ENCODE peak calls at places on chromosomes 1 and 21, in nine cellular contexts. One of them, this sample, is unnamed.

GRCh38 chr1:59007820-59008598 is 224.2 kb upstream of the JUN start:
- DNase-seq in AG04450: no peak
- DNase-seq in left ventricle myocardium inferior: no peak
- DNase-seq in fibroblast of pulmonary artery: peak; percentile 39
- DNase-seq in fibroblast of mammary gland: no peak
- DNase-seq in heart left ventricle: no peak
- DNase-seq in mesothelial cell of epicardium: peak; percentile 16
- DNase-seq in CD8-positive, alpha-beta T cell: peak; percentile 44
- DNase-seq in tibial artery: no peak
- DNase-seq in this sample: peak; percentile 25

GRCh38 chr21:26753822-26754221 is 91.4 kb downstream of the ADAMTS1 start:
- DNase-seq in fibroblast of pulmonary artery: no peak
- DNase-seq in heart left ventricle: no peak
- DNase-seq in AG04450: no peak
- DNase-seq in tibial artery: no peak
- DNase-seq in mesothelial cell of epicardium: no peak
- DNase-seq in fibroblast of mammary gland: no peak
- DNase-seq in CD8-positive, alpha-beta T cell: no peak
- DNase-seq in left ventricle myocardium inferior: no peak
- DNase-seq in this sample: no peak

GRCh38 chr1:228088586-228089498 is 6.3 kb downstream of the ARF1 start:
- DNase-seq in CD8-positive, alpha-beta T cell: no peak
- DNase-seq in fibroblast of pulmonary artery: peak; percentile 46
- DNase-seq in left ventricle myocardium inferior: peak; percentile 19
- DNase-seq in fibroblast of mammary gland: no peak
- DNase-seq in heart left ventricle: no peak
- DNase-seq in AG04450: no peak
- DNase-seq in tibial artery: peak; percentile 57
- DNase-seq in mesothelial cell of epicardium: no peak
- DNase-seq in this sample: no peak

GRCh38 chr1:26378088-26378878 is 5.7 kb upstream of the ZNF683 start:
- DNase-seq in fibroblast of pulmonary artery: peak; percentile 96
- DNase-seq in mesothelial cell of epicardium: no peak
- DNase-seq in heart left ventricle: no peak
- DNase-seq in AG04450: peak; percentile 92
- DNase-seq in CD8-positive, alpha-beta T cell: peak; percentile 90
- DNase-seq in tibial artery: no peak
- DNase-seq in left ventricle myocardium inferior: no peak
- DNase-seq in fibroblast of mammary gland: peak; percentile 98
- DNase-seq in this sample: peak; percentile 85

GRCh38 chr1:161115132-161115711 is 2.6 kb downstream of the PFDN2 start:
- DNase-seq in CD8-positive, alpha-beta T cell: no peak
- DNase-seq in mesothelial cell of epicardium: no peak
- DNase-seq in left ventricle myocardium inferior: no peak
- DNase-seq in heart left ventricle: no peak
- DNase-seq in tibial artery: no peak
- DNase-seq in AG04450: peak; percentile 67
- DNase-seq in fibroblast of mammary gland: peak; percentile 97
- DNase-seq in fibroblast of pulmonary artery: peak; percentile 92
- DNase-seq in this sample: no peak

GRCh38 chr1:223129229-223129851 is 13.7 kb downstream of the TLR5 start:
- DNase-seq in AG04450: no peak
- DNase-seq in fibroblast of mammary gland: peak; percentile 35
- DNase-seq in CD8-positive, alpha-beta T cell: peak; percentile 80
- DNase-seq in left ventricle myocardium inferior: peak; percentile 80
- DNase-seq in fibroblast of pulmonary artery: peak; percentile 54
- DNase-seq in tibial artery: peak; percentile 79
- DNase-seq in mesothelial cell of epicardium: peak; percentile 86
- DNase-seq in heart left ventricle: peak; percentile 76
- DNase-seq in this sample: peak; percentile 80

GRCh38 chr1:84871181-84871580 is 21.8 kb downstream of the LPAR3 start:
- DNase-seq in fibroblast of mammary gland: no peak
- DNase-seq in left ventricle myocardium inferior: no peak
- DNase-seq in AG04450: no peak
- DNase-seq in heart left ventricle: no peak
- DNase-seq in CD8-positive, alpha-beta T cell: no peak
- DNase-seq in fibroblast of pulmonary artery: no peak
- DNase-seq in tibial artery: no peak
- DNase-seq in mesothelial cell of epicardium: no peak
- DNase-seq in this sample: no peak

GRCh38 chr1:214386333-214386732 is 105.4 kb downstream of the SMYD2 start:
- DNase-seq in left ventricle myocardium inferior: no peak
- DNase-seq in CD8-positive, alpha-beta T cell: no peak
- DNase-seq in tibial artery: no peak
- DNase-seq in fibroblast of pulmonary artery: no peak
- DNase-seq in AG04450: no peak
- DNase-seq in mesothelial cell of epicardium: no peak
- DNase-seq in fibroblast of mammary gland: no peak
- DNase-seq in heart left ventricle: no peak
- DNase-seq in this sample: no peak

GRCh38 chr1:243271990-243272389 is 16.1 kb downstream of the SDCCAG8 start:
- DNase-seq in CD8-positive, alpha-beta T cell: no peak
- DNase-seq in mesothelial cell of epicardium: no peak
- DNase-seq in fibroblast of mammary gland: no peak
- DNase-seq in heart left ventricle: no peak
- DNase-seq in left ventricle myocardium inferior: no peak
- DNase-seq in tibial artery: no peak
- DNase-seq in AG04450: no peak
- DNase-seq in fibroblast of pulmonary artery: peak; percentile 20
- DNase-seq in this sample: no peak

GRCh38 chr21:36282568-36283230 is 37.3 kb upstream of the MORC3 start:
- DNase-seq in tibial artery: no peak
- DNase-seq in fibroblast of mammary gland: peak; percentile 28
- DNase-seq in fibroblast of pulmonary artery: no peak
- DNase-seq in mesothelial cell of epicardium: no peak
- DNase-seq in CD8-positive, alpha-beta T cell: no peak
- DNase-seq in heart left ventricle: no peak
- DNase-seq in left ventricle myocardium inferior: no peak
- DNase-seq in AG04450: no peak
- DNase-seq in this sample: no peak

GRCh38 chr21:26115346-26115745 is 55.2 kb downstream of the APP start:
- DNase-seq in tibial artery: no peak
- DNase-seq in CD8-positive, alpha-beta T cell: no peak
- DNase-seq in fibroblast of mammary gland: no peak
- DNase-seq in left ventricle myocardium inferior: no peak
- DNase-seq in heart left ventricle: peak; percentile 35
- DNase-seq in fibroblast of pulmonary artery: peak; percentile 70
- DNase-seq in mesothelial cell of epicardium: no peak
- DNase-seq in AG04450: no peak
- DNase-seq in this sample: no peak

GRCh38 chr1:178134061-178134460 is 40.2 kb downstream of the RASAL2 start:
- DNase-seq in mesothelial cell of epicardium: no peak
- DNase-seq in fibroblast of pulmonary artery: peak; percentile 96
- DNase-seq in tibial artery: no peak
- DNase-seq in fibroblast of mammary gland: peak; percentile 97
- DNase-seq in CD8-positive, alpha-beta T cell: no peak
- DNase-seq in left ventricle myocardium inferior: no peak
- DNase-seq in heart left ventricle: peak; percentile 36
- DNase-seq in AG04450: peak; percentile 13
- DNase-seq in this sample: no peak

GRCh38 chr1:66000033-66000637 is 207.4 kb downstream of the PDE4B start:
- DNase-seq in CD8-positive, alpha-beta T cell: no peak
- DNase-seq in heart left ventricle: no peak
- DNase-seq in fibroblast of mammary gland: peak; percentile 12
- DNase-seq in left ventricle myocardium inferior: no peak
- DNase-seq in mesothelial cell of epicardium: no peak
- DNase-seq in tibial artery: no peak
- DNase-seq in fibroblast of pulmonary artery: no peak
- DNase-seq in AG04450: no peak
- DNase-seq in this sample: no peak

GRCh38 chr1:98903261-98903660 is 101.4 kb downstream of the PLPPR5 start:
- DNase-seq in mesothelial cell of epicardium: no peak
- DNase-seq in AG04450: peak; percentile 27
- DNase-seq in CD8-positive, alpha-beta T cell: no peak
- DNase-seq in fibroblast of pulmonary artery: peak; percentile 92
- DNase-seq in left ventricle myocardium inferior: no peak
- DNase-seq in fibroblast of mammary gland: peak; percentile 90
- DNase-seq in tibial artery: no peak
- DNase-seq in heart left ventricle: no peak
- DNase-seq in this sample: no peak

DNA sequence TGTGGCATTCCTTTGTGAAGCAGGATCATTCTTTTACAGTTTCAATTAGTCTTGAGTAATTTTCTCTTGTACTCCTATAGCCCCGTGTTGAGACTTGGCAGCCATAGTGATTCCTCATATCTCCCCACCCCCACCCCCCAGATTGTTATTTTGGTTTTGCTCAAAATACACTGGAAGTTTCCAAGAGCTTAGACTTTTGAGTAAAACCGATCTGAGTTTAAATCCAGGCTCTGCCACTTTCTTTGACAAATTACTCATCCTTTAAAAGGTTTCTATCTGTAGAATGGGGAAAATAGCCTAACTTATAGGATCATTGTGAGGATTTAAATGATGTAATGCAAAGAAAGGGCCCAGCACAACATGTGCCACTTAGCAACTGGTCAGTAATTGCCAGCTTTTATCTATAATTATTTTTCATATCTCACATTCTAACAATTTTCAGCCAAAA is 53.1 kb upstream of the RC3H1 start:
- DNase-seq in heart left ventricle: no peak
- DNase-seq in tibial artery: no peak
- DNase-seq in fibroblast of pulmonary artery: no peak
- DNase-seq in AG04450: no peak
- DNase-seq in CD8-positive, alpha-beta T cell: no peak
- DNase-seq in left ventricle myocardium inferior: no peak
- DNase-seq in mesothelial cell of epicardium: no peak
- DNase-seq in fibroblast of mammary gland: no peak
- DNase-seq in this sample: no peak
- TF ChIP-seq CTCF in heart left ventricle: no peak
- TF ChIP-seq CTCF in tibial artery: no peak
- TF ChIP-seq CTCF in fibroblast of pulmonary artery: no peak
- TF ChIP-seq CTCF in AG04450: no peak
- TF ChIP-seq CTCF in CD8-positive, alpha-beta T cell: no peak
- TF ChIP-seq CTCF in left ventricle myocardium inferior: no peak
- TF ChIP-seq CTCF in mesothelial cell of epicardium: no peak
- TF ChIP-seq CTCF in fibroblast of mammary gland: no peak
- TF ChIP-seq CTCF in this sample: no peak

GRCh38 chr1:147496044-147496443 is 45.3 kb upstream of the BCL9 start:
- DNase-seq in fibroblast of pulmonary artery: no peak
- DNase-seq in AG04450: no peak
- DNase-seq in left ventricle myocardium inferior: no peak
- DNase-seq in mesothelial cell of epicardium: no peak
- DNase-seq in tibial artery: no peak
- DNase-seq in CD8-positive, alpha-beta T cell: no peak
- DNase-seq in heart left ventricle: no peak
- DNase-seq in fibroblast of mammary gland: no peak
- DNase-seq in this sample: no peak

GRCh38 chr1:147493349-147493748 is 48.0 kb upstream of the BCL9 start:
- DNase-seq in heart left ventricle: no peak
- DNase-seq in CD8-positive, alpha-beta T cell: no peak
- DNase-seq in fibroblast of mammary gland: no peak
- DNase-seq in fibroblast of pulmonary artery: no peak
- DNase-seq in left ventricle myocardium inferior: no peak
- DNase-seq in mesothelial cell of epicardium: no peak
- DNase-seq in AG04450: no peak
- DNase-seq in tibial artery: no peak
- DNase-seq in this sample: no peak

GRCh38 chr1:147494998-147495580 is 46.2 kb upstream of the BCL9 start:
- DNase-seq in tibial artery: peak; percentile 84
- DNase-seq in fibroblast of mammary gland: peak; percentile 78
- DNase-seq in mesothelial cell of epicardium: peak; percentile 67
- DNase-seq in left ventricle myocardium inferior: peak; percentile 56
- DNase-seq in heart left ventricle: peak; percentile 75
- DNase-seq in AG04450: peak; percentile 43
- DNase-seq in CD8-positive, alpha-beta T cell: peak; percentile 74
- DNase-seq in fibroblast of pulmonary artery: peak; percentile 86
- DNase-seq in this sample: peak; percentile 65

GRCh38 chr1:147497826-147498225 is 43.5 kb upstream of the BCL9 start:
- DNase-seq in fibroblast of mammary gland: no peak
- DNase-seq in tibial artery: no peak
- DNase-seq in mesothelial cell of epicardium: no peak
- DNase-seq in CD8-positive, alpha-beta T cell: no peak
- DNase-seq in left ventricle myocardium inferior: no peak
- DNase-seq in fibroblast of pulmonary artery: no peak
- DNase-seq in AG04450: no peak
- DNase-seq in heart left ventricle: no peak
- DNase-seq in this sample: no peak

DNA sequence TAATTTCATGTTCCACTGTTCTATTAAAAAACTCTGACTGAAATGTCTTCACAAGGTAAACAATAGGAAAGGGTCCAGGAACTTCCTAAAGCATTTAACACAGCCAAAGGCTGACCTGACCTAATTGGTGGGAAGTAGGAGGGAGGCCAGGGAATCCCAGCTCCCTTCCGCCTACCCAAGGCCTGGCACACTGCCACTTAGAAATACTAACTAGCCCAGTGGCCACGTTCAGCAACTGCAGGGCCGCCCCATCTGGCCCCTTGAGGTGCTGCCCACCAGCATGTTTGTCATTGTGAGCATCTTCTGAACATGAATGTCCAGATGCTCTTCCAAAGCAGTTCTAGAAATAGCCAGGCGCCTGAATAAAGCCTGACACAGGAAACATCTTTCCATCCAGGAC is 44.7 kb upstream of the BCL9 start:
- DNase-seq in heart left ventricle: peak; percentile 58
- DNase-seq in fibroblast of pulmonary artery: peak; percentile 68
- DNase-seq in mesothelial cell of epicardium: no peak
- DNase-seq in tibial artery: no peak
- DNase-seq in fibroblast of mammary gland: peak; percentile 56
- DNase-seq in AG04450: peak; percentile 4
- DNase-seq in CD8-positive, alpha-beta T cell: no peak
- DNase-seq in left ventricle myocardium inferior: peak; percentile 33
- DNase-seq in this sample: no peak
- TF ChIP-seq CTCF in heart left ventricle: peak; percentile 54
- TF ChIP-seq CTCF in fibroblast of pulmonary artery: peak; percentile 48
- TF ChIP-seq CTCF in mesothelial cell of epicardium: peak; percentile 15
- TF ChIP-seq CTCF in tibial artery: peak; percentile 20
- TF ChIP-seq CTCF in fibroblast of mammary gland: peak; percentile 44
- TF ChIP-seq CTCF in AG04450: peak; percentile 52
- TF ChIP-seq CTCF in CD8-positive, alpha-beta T cell: no peak
- TF ChIP-seq CTCF in left ventricle myocardium inferior: peak; percentile 64
- TF ChIP-seq CTCF in this sample: no peak

DNA sequence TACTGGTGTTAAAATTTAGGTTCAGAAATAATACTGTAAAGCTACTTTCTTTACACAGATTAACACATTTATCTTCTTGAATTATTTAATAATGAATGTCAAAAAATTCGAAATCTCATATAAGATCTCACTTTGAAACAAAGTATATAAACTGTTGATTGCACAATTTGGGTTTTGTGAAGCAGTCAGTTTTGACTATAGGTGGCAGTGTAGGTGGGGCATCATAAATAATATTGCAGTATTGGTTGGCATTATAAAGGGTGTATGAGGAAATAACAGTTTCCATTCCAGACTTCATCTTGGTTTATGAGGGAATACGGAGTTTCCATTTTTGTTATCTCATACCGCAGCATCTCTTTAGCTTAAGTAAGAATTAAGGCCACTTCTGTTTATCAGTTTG is 49.9 kb downstream of the SUCO start:
- DNase-seq in fibroblast of pulmonary artery: no peak
- DNase-seq in fibroblast of mammary gland: no peak
- DNase-seq in heart left ventricle: no peak
- DNase-seq in AG04450: no peak
- DNase-seq in tibial artery: no peak
- DNase-seq in CD8-positive, alpha-beta T cell: no peak
- DNase-seq in mesothelial cell of epicardium: no peak
- DNase-seq in left ventricle myocardium inferior: no peak
- DNase-seq in this sample: no peak
- TF ChIP-seq CTCF in fibroblast of pulmonary artery: peak; percentile 3
- TF ChIP-seq CTCF in fibroblast of mammary gland: no peak
- TF ChIP-seq CTCF in heart left ventricle: no peak
- TF ChIP-seq CTCF in AG04450: no peak
- TF ChIP-seq CTCF in tibial artery: no peak
- TF ChIP-seq CTCF in CD8-positive, alpha-beta T cell: no peak
- TF ChIP-seq CTCF in mesothelial cell of epicardium: no peak
- TF ChIP-seq CTCF in left ventricle myocardium inferior: no peak
- TF ChIP-seq CTCF in this sample: no peak

GRCh38 chr1:112817555-112818373 is 102.6 kb upstream of the PPM1J start:
- DNase-seq in fibroblast of pulmonary artery: no peak
- DNase-seq in heart left ventricle: no peak
- DNase-seq in fibroblast of mammary gland: no peak
- DNase-seq in AG04450: no peak
- DNase-seq in mesothelial cell of epicardium: no peak
- DNase-seq in CD8-positive, alpha-beta T cell: no peak
- DNase-seq in left ventricle myocardium inferior: no peak
- DNase-seq in tibial artery: no peak
- DNase-seq in this sample: no peak
- TF ChIP-seq CTCF in fibroblast of pulmonary artery: no peak
- TF ChIP-seq CTCF in heart left ventricle: no peak
- TF ChIP-seq CTCF in fibroblast of mammary gland: no peak
- TF ChIP-seq CTCF in AG04450: no peak
- TF ChIP-seq CTCF in mesothelial cell of epicardium: no peak
- TF ChIP-seq CTCF in CD8-positive, alpha-beta T cell: no peak
- TF ChIP-seq CTCF in left ventricle myocardium inferior: no peak
- TF ChIP-seq CTCF in tibial artery: no peak
- TF ChIP-seq CTCF in this sample: no peak

This sample was measured in GM13976.